ENCODE peak calls at places on chromosomes 3 and 15, in nine cellular contexts. G is GDM1; T is nucleus accumbens; P is GM18507; I is stimulated activated CD8-positive, alpha-beta memory T cell treated with anti-CD3 and anti-CD28 coated beads, Interleukin-15, amount 100 ng/mL, for 24 hours; W is activated CD8-positive, alpha-beta memory T cell treated with anti-CD3 and anti-CD28 coated beads for 4 hours; E is osteocyte; D is RPMI7951; O is kidney epithelial cell. S is an unnamed sample.

GRCh38 chr3:9503283-9503682 is 50.3 kb downstream of the LHFPL4 start:
- DNase-seq in G (peak), T (peak), P (peak), I (peak), W (peak), E (peak), D (peak), O (peak), S (peak)

GRCh38 chr3:146184616-146185015 is 23.6 kb upstream of the PLOD2 start:
- DNase-seq in G (no peak), T (no peak), P (no peak), I (no peak), W (no peak), E (no peak), D (peak), O (no peak), S (no peak)

GRCh38 chr15:82597815-82598214 is 49.3 kb downstream of the CPEB1 start:
- DNase-seq in G (no peak), T (no peak), P (no peak), I (no peak), W (no peak), E (no peak), D (no peak), O (no peak), S (no peak)

GRCh38 chr15:91887921-91888373 is 34.4 kb downstream of the SLCO3A1 start:
- DNase-seq in G (no peak), T (no peak), P (no peak), I (no peak), W (no peak), E (no peak), D (no peak), O (no peak), S (peak)

GRCh38 chr3:193388371-193388770 is 9.8 kb upstream of the ATP13A5 start:
- DNase-seq in G (no peak), T (no peak), P (no peak), I (no peak), W (no peak), E (peak), D (no peak), O (no peak), S (no peak)

GRCh38 chr3:183698318-183698731 is 728 bp downstream of the YEATS2 start:
- DNase-seq in G (no peak), T (no peak), P (no peak), I (peak), W (no peak), E (no peak), D (peak), O (no peak), S (peak)

GRCh38 chr3:107524214-107525100 is 1.7 kb downstream of the BBX start:
- DNase-seq in G (no peak), T (peak), P (no peak), I (peak), W (no peak), E (peak), D (peak), O (no peak), S (peak)

GRCh38 chr15:51114437-51115119 is 19.9 kb upstream of the TNFAIP8L3 start:
- DNase-seq in G (no peak), T (no peak), P (no peak), I (no peak), W (no peak), E (no peak), D (peak), O (no peak), S (no peak)

GRCh38 chr3:138862531-138862923 is 27.8 kb upstream of the PIK3CB start:
- DNase-seq in G (peak), T (no peak), P (no peak), I (no peak), W (no peak), E (no peak), D (peak), O (no peak), S (peak)

GRCh38 chr3:94612631-94613030 is 549.8 kb downstream of the NSUN3 start:
- DNase-seq in G (no peak), T (no peak), P (no peak), I (no peak), W (no peak), E (no peak), D (no peak), O (no peak), S (no peak)

GRCh38 chr3:103388214-103388613 is 953.4 kb downstream of the ZPLD1 start:
- DNase-seq in G (no peak), T (no peak), P (no peak), I (no peak), W (no peak), E (no peak), D (no peak), O (no peak), S (no peak)

GRCh38 chr3:78992400-78992799 is 775.4 kb downstream of the ROBO1 start:
- DNase-seq in G (no peak), T (no peak), P (no peak), I (no peak), W (no peak), E (no peak), D (no peak), O (no peak), S (no peak)

GRCh38 chr15:75181780-75182179 is 19.9 kb upstream of the C15orf39 start:
- DNase-seq in G (no peak), T (no peak), P (no peak), I (no peak), W (no peak), E (no peak), D (no peak), O (no peak), S (no peak)

GRCh38 chr15:33094336-33094735 is 100.2 kb downstream of the FMN1 start:
- DNase-seq in G (no peak), T (no peak), P (no peak), I (no peak), W (no peak), E (no peak), D (peak), O (no peak), S (no peak)

GRCh38 chr3:172708905-172709775 is 1.7 kb downstream of the NCEH1 start:
- DNase-seq in G (no peak), T (no peak), P (no peak), I (no peak), W (no peak), E (no peak), D (no peak), O (no peak), S (no peak)

GRCh38 chr3:179068779-179069530 is 2.7 kb downstream of the ZMAT3 start:
- DNase-seq in G (no peak), T (no peak), P (no peak), I (no peak), W (no peak), E (no peak), D (peak), O (no peak), S (peak)

GRCh38 chr15:83323296-83323711 is 38.8 kb upstream of the BNC1 start:
- DNase-seq in G (no peak), T (no peak), P (no peak), I (no peak), W (no peak), E (no peak), D (peak), O (peak), S (no peak)

GRCh38 chr3:88003115-88003755 is 55.6 kb downstream of the CGGBP1 start:
- DNase-seq in G (peak), T (no peak), P (no peak), I (no peak), W (no peak), E (no peak), D (peak), O (peak), S (peak)

GRCh38 chr3:169085827-169086226 is 577.7 kb downstream of the MECOM start:
- DNase-seq in G (no peak), T (no peak), P (no peak), I (no peak), W (no peak), E (no peak), D (peak), O (peak), S (no peak)

GRCh38 chr3:40208251-40208650 is 101.3 kb upstream of the EIF1B start:
- DNase-seq in G (no peak), T (no peak), P (no peak), I (no peak), W (no peak), E (no peak), D (no peak), O (no peak), S (no peak)

GRCh38 chr3:134250717-134251220 is at the start of gene RYK:
- DNase-seq in G (peak), T (peak), P (peak), I (peak), W (peak), E (peak), D (peak), O (no peak), S (peak)

GRCh38 chr15:52980446-52980845 is 190.3 kb upstream of the ONECUT1 start:
- DNase-seq in G (no peak), T (no peak), P (no peak), I (no peak), W (no peak), E (no peak), D (no peak), O (no peak), S (no peak)

GRCh38 chr3:193377591-193377990 is 962 bp downstream of the ATP13A5 start:
- DNase-seq in G (no peak), T (no peak), P (no peak), I (no peak), W (no peak), E (peak), D (no peak), O (no peak), S (no peak)

GRCh38 chr3:146138904-146139303 is 22.1 kb downstream of the PLOD2 start:
- DNase-seq in G (no peak), T (no peak), P (no peak), I (no peak), W (no peak), E (no peak), D (no peak), O (no peak), S (no peak)

GRCh38 chr15:39925112-39925830 is 5.2 kb upstream of the GPR176 start:
- DNase-seq in G (no peak), T (no peak), P (no peak), I (no peak), W (no peak), E (no peak), D (peak), O (peak), S (no peak)

GRCh38 chr3:153783106-153783505 is 338.1 kb upstream of the ARHGEF26 start:
- DNase-seq in G (no peak), T (no peak), P (no peak), I (no peak), W (no peak), E (no peak), D (no peak), O (no peak), S (no peak)

GRCh38 chr15:68592054-68592453 is 13.3 kb downstream of the CORO2B start:
- DNase-seq in G (no peak), T (no peak), P (no peak), I (no peak), W (no peak), E (no peak), D (no peak), O (no peak), S (no peak)

S was measured in head of caudate nucleus.